ENCODE peak calls at places on chromosome 17, in five cellular contexts. O, R, V, Q and K are unnamed samples.
A peak's percentile ranks its signal among the peaks of the same experiment; 100 is the strongest.

GRCh38 chr17:74770498-74771318 is 5.4 kb downstream of the NAT9 start:
- DNase-seq in O (peak; percentile 81), R (no peak), V (no peak), Q (peak; percentile 70), K (peak; percentile 41)

GRCh38 chr17:1830288-1830687 is 483 bp downstream of the RPA1 start:
- DNase-seq in O (peak; percentile 8), R (no peak), V (no peak), Q (no peak), K (no peak)

GRCh38 chr17:77144227-77144626 is 3.5 kb downstream of the SEC14L1 start:
- DNase-seq in O (no peak), R (no peak), V (no peak), Q (no peak), K (no peak)

GRCh38 chr17:72735602-72736001 is 356.9 kb downstream of the SLC39A11 start:
- DNase-seq in O (no peak), R (no peak), V (no peak), Q (no peak), K (no peak)

GRCh38 chr17:18190629-18191028 is 7.0 kb downstream of the ALKBH5 start:
- DNase-seq in O (no peak), R (no peak), V (no peak), Q (no peak), K (no peak)

GRCh38 chr17:5509482-5509881 is 23.1 kb downstream of the MIS12 start:
- DNase-seq in O (no peak), R (no peak), V (no peak), Q (no peak), K (no peak)

GRCh38 chr17:27945333-27945616 is 52.1 kb upstream of the LYRM9 start:
- DNase-seq in O (no peak), R (no peak), V (no peak), Q (no peak), K (no peak)

GRCh38 chr17:27345141-27345904 is 51.4 kb downstream of the WSB1 start:
- DNase-seq in O (no peak), R (no peak), V (peak; percentile 81), Q (peak; percentile 84), K (no peak)

GRCh38 chr17:50363217-50364060 is 9.5 kb downstream of the MRPL27 start:
- DNase-seq in O (peak; percentile 46), R (no peak), V (peak; percentile 71), Q (peak; percentile 41), K (no peak)

GRCh38 chr17:71987634-71988033 is 133.2 kb upstream of the SOX9 start:
- DNase-seq in O (no peak), R (no peak), V (no peak), Q (no peak), K (no peak)

GRCh38 chr17:59004338-59005111 is 102.2 kb downstream of the TRIM37 start:
- DNase-seq in O (peak; percentile 58), R (peak; percentile 48), V (peak; percentile 10), Q (peak; percentile 52), K (peak; percentile 59)

GRCh38 chr17:65519471-65519870 is 42.0 kb downstream of the AXIN2 start:
- DNase-seq in O (no peak), R (no peak), V (no peak), Q (no peak), K (no peak)

GRCh38 chr17:18379246-18380146 is 1.9 kb downstream of the EVPLL start:
- DNase-seq in O (no peak), R (no peak), V (no peak), Q (no peak), K (no peak)

GRCh38 chr17:81254955-81255717 is 16.0 kb downstream of the NDUFAF8 start:
- DNase-seq in O (peak; percentile 45), R (no peak), V (peak; percentile 21), Q (peak; percentile 45), K (no peak)

GRCh38 chr17:82935944-82936767 is 96.3 kb upstream of the ZNF750 start:
- DNase-seq in O (no peak), R (no peak), V (no peak), Q (no peak), K (no peak)

GRCh38 chr17:82531431-82531881 is 11.9 kb downstream of the FOXK2 start:
- DNase-seq in O (no peak), R (no peak), V (no peak), Q (no peak), K (no peak)

GRCh38 chr17:7838291-7839075 is 4.5 kb downstream of the KDM6B start:
- DNase-seq in O (peak; percentile 41), R (no peak), V (no peak), Q (peak; percentile 46), K (no peak)

GRCh38 chr17:77817953-77818352 is 140.6 kb upstream of the TNRC6C start:
- DNase-seq in O (no peak), R (no peak), V (no peak), Q (no peak), K (no peak)

GRCh38 chr17:82356845-82357355 is 2.1 kb upstream of the TEX19 start:
- DNase-seq in O (no peak), R (no peak), V (no peak), Q (no peak), K (no peak)

GRCh38 chr17:17910060-17910459 is 62.1 kb downstream of the TOM1L2 start:
- DNase-seq in O (no peak), R (no peak), V (no peak), Q (no peak), K (no peak)

GRCh38 chr17:40992666-40993065 is 1.3 kb downstream of the KRTAP3-3 start:
- DNase-seq in O (no peak), R (no peak), V (no peak), Q (no peak), K (no peak)
- TF ChIP-seq JUND in O (no peak), R (no peak), V (no peak), Q (no peak), K (no peak)

GRCh38 chr17:35294756-35295155 is 51.9 kb downstream of the SLFN5 start:
- DNase-seq in O (no peak), R (no peak), V (no peak), Q (no peak), K (no peak)
- TF ChIP-seq SIN3A in O (no peak), R (no peak), V (no peak), Q (no peak), K (no peak)

DNA sequence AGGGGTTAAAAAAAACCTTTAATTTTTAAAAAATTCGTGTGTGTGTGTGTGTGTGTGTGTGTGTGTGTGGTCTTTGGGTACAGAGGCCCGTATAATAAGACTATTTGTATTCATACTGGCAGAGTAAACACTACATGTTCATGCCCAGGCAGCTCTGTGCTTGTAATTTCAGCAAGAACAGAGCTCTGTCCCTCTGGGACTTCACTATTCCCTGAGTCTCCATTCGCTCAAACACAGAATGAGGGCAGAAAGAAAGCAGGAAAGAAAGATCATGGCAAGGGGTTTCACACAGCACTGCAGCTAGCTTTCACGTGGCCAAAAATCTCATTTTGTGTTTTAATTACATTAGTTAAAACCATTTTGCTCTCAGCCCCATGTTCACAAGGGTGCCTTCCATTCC is 198.6 kb upstream of the C17orf78 start:
- DNase-seq in O (no peak), R (no peak), V (no peak), Q (no peak), K (no peak)
- TF ChIP-seq JUND in O (no peak), R (no peak), V (no peak), Q (no peak), K (no peak)

DNA sequence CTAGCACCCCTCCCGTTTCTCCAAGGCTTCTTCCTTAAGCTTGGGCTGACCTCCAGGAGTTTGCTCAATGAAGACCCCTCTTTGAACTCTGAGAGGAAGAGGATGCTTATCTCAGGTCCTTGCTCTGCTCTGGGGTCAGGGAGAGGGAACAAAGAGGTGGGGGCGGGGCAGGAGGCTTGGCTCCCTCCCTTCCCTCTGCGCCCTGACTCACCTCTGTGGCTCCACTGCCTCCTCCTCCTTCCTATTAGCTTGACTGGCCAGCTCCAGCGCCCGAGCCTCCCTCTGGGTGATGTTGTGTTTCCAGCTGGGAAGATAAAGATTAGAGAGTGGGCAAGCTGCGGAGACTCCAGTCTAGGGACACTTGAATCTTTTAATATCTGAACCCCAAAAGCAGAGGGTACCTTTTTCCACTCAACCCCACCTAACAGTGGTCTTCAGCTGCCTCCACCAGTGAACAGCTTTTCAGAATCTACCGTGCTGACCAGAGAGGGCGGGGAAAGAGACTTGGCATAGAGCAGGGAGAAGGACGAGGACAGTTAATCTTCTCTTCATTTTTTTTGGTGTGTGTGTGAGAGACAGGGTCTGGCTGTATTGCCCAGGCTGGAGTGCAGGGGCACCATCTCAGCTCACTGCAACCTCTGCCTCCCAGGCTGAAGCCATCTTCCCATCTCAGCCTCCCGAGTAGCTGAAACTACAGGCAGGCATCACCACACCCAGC is 6.7 kb downstream of the GIP start:
- DNase-seq in O (peak; percentile 78), R (no peak), V (no peak), Q (peak; percentile 77), K (no peak)
- TF ChIP-seq SIN3A in O (no peak), R (no peak), V (no peak), Q (no peak), K (no peak)